ENCODE peak calls at places on chromosomes 4 and X, in six cellular contexts. H is HEK293T, L is AG20443, E is lung, K is right atrium auricular region, S is anterior cingulate cortex. F is an unnamed sample.

GRCh38 chrX:68703849-68704248 is 56.4 kb downstream of the STARD8 start:
- DNase-seq in H (no peak), L (no peak), E (no peak), K (no peak), S (no peak), F (no peak)

GRCh38 chr4:6914448-6914847 is 4.8 kb downstream of the TBC1D14 start:
- DNase-seq in H (no peak), L (no peak), E (no peak), K (no peak), S (no peak), F (no peak)

GRCh38 chr4:85419103-85419502 is 55.8 kb upstream of the ARHGAP24 start:
- DNase-seq in H (no peak), L (no peak), E (no peak), K (no peak), S (no peak), F (no peak)

GRCh38 chr4:56803473-56803872 is 18.0 kb downstream of the SPINK2 start:
- DNase-seq in H (no peak), L (no peak), E (no peak), K (no peak), S (no peak), F (no peak)

GRCh38 chr4:1978226-1978625 is 30.5 kb downstream of the NELFA start:
- DNase-seq in H (no peak), L (no peak), E (no peak), K (no peak), S (no peak), F (no peak)

GRCh38 chrX:30489323-30489722 is 88.2 kb downstream of the TASL start:
- DNase-seq in H (no peak), L (no peak), E (no peak), K (no peak), S (no peak), F (peak)

GRCh38 chr4:165612936-165613335 is 234.1 kb downstream of the CPE start:
- DNase-seq in H (no peak), L (no peak), E (no peak), K (no peak), S (no peak), F (no peak)

GRCh38 chrX:38206542-38206941 is 14.1 kb downstream of the SRPX start:
- DNase-seq in H (no peak), L (no peak), E (no peak), K (no peak), S (no peak), F (no peak)